ENCODE peak calls at places on chromosomes 1 and 21, in nine cellular contexts. W, N, Q, T, Z, M, F, S and X are unnamed samples.

GRCh38 chr1:94463765-94464330 is 45.7 kb downstream of the ABCD3 start:
- DNase-seq in N (peak; percentile 4), F (peak; percentile 49), M (peak; percentile 52), T (no peak), Z (peak; percentile 18), Q (peak; percentile 4), S (no peak), W (no peak), X (no peak)

GRCh38 chr1:192983349-192983980 is 75.7 kb downstream of the UCHL5 start:
- DNase-seq in T (no peak), W (no peak), S (peak; percentile 70), N (no peak), Z (no peak), M (no peak), F (no peak), Q (no peak), X (no peak)

GRCh38 chr1:221708987-221709386 is 32.9 kb downstream of the DUSP10 start:
- DNase-seq in S (peak; percentile 83), M (no peak), W (no peak), Z (peak; percentile 59), T (peak; percentile 12), Q (peak; percentile 98), F (peak; percentile 46), N (no peak), X (no peak)

GRCh38 chr1:156900896-156901589 is 7.5 kb downstream of the PEAR1 start:
- DNase-seq in Q (no peak), W (no peak), M (no peak), S (no peak), F (no peak), T (no peak), Z (no peak), N (no peak), X (no peak)

GRCh38 chr1:219621047-219621786 is 8.3 kb upstream of the ZC3H11B start:
- DNase-seq in N (no peak), M (no peak), Z (no peak), S (no peak), Q (no peak), T (no peak), F (no peak), W (no peak), X (no peak)

GRCh38 chr1:87224209-87224608 is 104.5 kb upstream of the LMO4 start:
- DNase-seq in S (no peak), Q (no peak), F (no peak), T (no peak), M (peak; percentile 76), N (peak; percentile 91), Z (no peak), W (peak; percentile 13), X (no peak)

GRCh38 chr1:226629896-226630550 is 81.5 kb downstream of the STUM start:
- DNase-seq in Q (no peak), F (no peak), T (no peak), W (no peak), Z (no peak), N (no peak), S (peak; percentile 56), M (no peak), X (peak; percentile 40)

GRCh38 chr1:31444725-31445448 is 31.9 kb downstream of the SERINC2 start:
- DNase-seq in F (no peak), S (no peak), W (no peak), T (no peak), Q (no peak), N (no peak), M (no peak), Z (peak; percentile 79), X (peak; percentile 66)

GRCh38 chr1:11930571-11931445 is 3.7 kb upstream of the PLOD1 start:
- DNase-seq in F (no peak), Z (no peak), W (no peak), N (no peak), T (no peak), Q (no peak), S (no peak), M (peak; percentile 83), X (no peak)

GRCh38 chr21:45877160-45877438 is 104.5 kb upstream of the COL6A1 start:
- DNase-seq in M (no peak), T (no peak), N (no peak), S (peak; percentile 2), Q (no peak), Z (no peak), F (no peak), W (no peak), X (no peak)

GRCh38 chr1:115077984-115078330 is 11.3 kb downstream of the TSPAN2 start:
- DNase-seq in Q (no peak), W (no peak), M (no peak), S (no peak), N (no peak), T (no peak), F (no peak), Z (no peak), X (no peak)

GRCh38 chr21:32403201-32403701 is 9.3 kb upstream of the EVA1C start:
- DNase-seq in M (peak; percentile 86), T (no peak), F (peak; percentile 72), Z (peak; percentile 62), Q (peak; percentile 56), N (no peak), W (peak; percentile 30), S (peak; percentile 75), X (peak; percentile 56)

GRCh38 chr1:225467193-225468020 is 39.6 kb upstream of the LBR start:
- DNase-seq in S (peak; percentile 93), F (peak; percentile 87), N (no peak), Z (peak; percentile 54), T (peak; percentile 25), Q (no peak), W (no peak), M (no peak), X (peak; percentile 63)

GRCh38 chr1:21966247-21967000 is 10.4 kb upstream of the CELA3B start:
- DNase-seq in F (no peak), T (no peak), Q (no peak), M (peak; percentile 65), S (no peak), Z (no peak), W (peak; percentile 50), N (peak; percentile 80), X (no peak)

GRCh38 chr1:20727746-20728316 is 4.7 kb downstream of the SH2D5 start:
- DNase-seq in Q (no peak), S (no peak), F (no peak), M (no peak), W (no peak), T (no peak), Z (no peak), N (no peak), X (no peak)

GRCh38 chr1:12083766-12084165 is 20.7 kb downstream of the TNFRSF8 start:
- DNase-seq in T (no peak), W (no peak), Q (no peak), Z (no peak), F (no peak), N (no peak), M (peak; percentile 83), S (peak; percentile 22), X (no peak)

GRCh38 chr1:205274041-205274691 is 46.4 kb downstream of the TMCC2 start:
- DNase-seq in M (no peak), Q (no peak), N (no peak), W (peak; percentile 41), Z (no peak), T (no peak), F (no peak), S (no peak), X (no peak)

GRCh38 chr1:234901491-234902049 is 227.1 kb downstream of the TOMM20 start:
- DNase-seq in Z (no peak), W (no peak), M (no peak), N (no peak), S (no peak), T (no peak), Q (no peak), F (no peak), X (no peak)

GRCh38 chr21:39676054-39676771 is 63.5 kb downstream of the B3GALT5 start:
- DNase-seq in Z (peak; percentile 71), W (no peak), M (no peak), F (no peak), T (no peak), Q (peak; percentile 82), S (no peak), N (no peak), X (no peak)

GRCh38 chr1:98119793-98120192 is 199.0 kb upstream of the DPYD start:
- DNase-seq in N (no peak), Q (peak; percentile 83), M (no peak), T (no peak), F (no peak), S (no peak), Z (no peak), W (no peak), X (no peak)

GRCh38 chr1:19476440-19477190 is 8.7 kb downstream of the CAPZB start:
- DNase-seq in F (peak; percentile 30), N (no peak), M (no peak), S (peak; percentile 79), T (no peak), Q (no peak), Z (no peak), W (no peak), X (no peak)

GRCh38 chr1:15756143-15757015 is 2.2 kb upstream of the FBLIM1 start:
- DNase-seq in T (no peak), W (no peak), Z (peak; percentile 73), N (no peak), M (no peak), F (no peak), S (no peak), Q (peak; percentile 70), X (no peak)

GRCh38 chr1:21888500-21888899 is 48.6 kb downstream of the HSPG2 start:
- DNase-seq in Q (no peak), W (no peak), Z (no peak), T (no peak), N (no peak), S (no peak), F (no peak), M (no peak), X (no peak)

GRCh38 chr1:203371288-203371687 is 20.4 kb upstream of the FMOD start:
- DNase-seq in T (no peak), S (no peak), W (no peak), N (no peak), M (no peak), F (no peak), Z (no peak), Q (no peak), X (no peak)

GRCh38 chr1:48471603-48472576 is at the start of gene SPATA6:
- DNase-seq in F (peak; percentile 93), Z (peak; percentile 98), S (peak; percentile 95), M (peak; percentile 98), Q (peak; percentile 97), T (peak; percentile 94), W (peak; percentile 94), N (peak; percentile 60), X (peak; percentile 99)

GRCh38 chr1:110258734-110259133 is 48.6 kb downstream of the KCNC4 start:
- DNase-seq in N (no peak), M (no peak), S (no peak), F (no peak), W (no peak), Z (no peak), Q (no peak), T (no peak), X (peak; percentile 61)